ENCODE peak calls at places on chromosomes 3 and 15, in seven cellular contexts. Y is neuronal stem cell, W is mesenchymal stem cell, X is IMR-90, M is H1, Z is trophoblast cell, G is mesendoderm. S is an unnamed sample.

GRCh38 chr15:61831505-61831921 is 228.7 kb downstream of the VPS13C start:
- DNase-seq in G (peak), Y (no peak), Z (no peak), W (no peak), X (no peak), M (no peak), S (no peak)

GRCh38 chr3:12400795-12401194 is 83.5 kb upstream of the TSEN2 start:
- DNase-seq in M (no peak), X (peak), W (peak), Z (peak), G (no peak), Y (no peak), S (no peak)

GRCh38 chr3:57951106-57951882 is 56.9 kb upstream of the FLNB start:
- DNase-seq in X (peak), W (peak), Y (no peak), G (peak), Z (peak), M (no peak), S (no peak)

GRCh38 chr15:80154336-80154735 is 1.5 kb downstream of the FAH start:
- DNase-seq in G (no peak), Y (no peak), X (peak), M (no peak), W (peak), Z (no peak), S (no peak)

GRCh38 chr15:77036537-77037474 is 34.1 kb downstream of the TSPAN3 start:
- DNase-seq in Z (no peak), M (peak), Y (no peak), W (no peak), X (no peak), G (no peak), S (no peak)

GRCh38 chr3:167882057-167882667 is 146.6 kb downstream of the SERPINI1 start:
- DNase-seq in Z (no peak), M (no peak), Y (no peak), W (peak), G (peak), X (peak), S (no peak)

GRCh38 chr3:11095932-11096265 is 58.4 kb upstream of the HRH1 start:
- DNase-seq in Z (no peak), X (peak), W (no peak), Y (no peak), G (peak), M (no peak), S (peak)

GRCh38 chr15:99384992-99385669 is 133.8 kb downstream of the LRRC28 start:
- DNase-seq in X (no peak), Z (no peak), Y (no peak), W (no peak), M (no peak), G (peak), S (no peak)

GRCh38 chr3:123385072-123385471 is 63.8 kb downstream of the ADCY5 start:
- DNase-seq in G (no peak), Z (no peak), X (peak), W (peak), M (no peak), Y (no peak), S (no peak)

GRCh38 chr3:78978037-78978436 is 789.8 kb downstream of the ROBO1 start:
- DNase-seq in M (no peak), G (peak), Z (no peak), X (peak), Y (no peak), W (peak), S (no peak)

GRCh38 chr3:190902292-190902691 is 39.8 kb upstream of the GMNC start:
- DNase-seq in X (no peak), Y (no peak), M (no peak), W (no peak), G (no peak), Z (no peak), S (no peak)
- H2BK120ac ChIP-seq in X (no peak), Y (no peak), M (no peak), W (no peak), G (no peak), Z (no peak), S (no peak)

GRCh38 chr15:95284487-95284886 is 1046.0 kb upstream of the NR2F2 start:
- DNase-seq in Z (no peak), W (no peak), M (no peak), G (no peak), X (no peak), Y (no peak), S (no peak)
- H3K4me2 ChIP-seq in Z (no peak), W (no peak), M (no peak), G (no peak), X (no peak), Y (no peak), S (no peak)

GRCh38 chr15:71261418-71261817 is 146.1 kb downstream of the THSD4 start:
- DNase-seq in G (no peak), M (no peak), Z (no peak), W (no peak), Y (no peak), X (no peak), S (no peak)

GRCh38 chr15:71252036-71252898 is 137.0 kb downstream of the THSD4 start:
- DNase-seq in Z (peak), X (peak), W (peak), G (no peak), Y (no peak), M (no peak), S (no peak)

GRCh38 chr15:71254503-71254902 is 139.2 kb downstream of the THSD4 start:
- DNase-seq in W (no peak), Y (no peak), M (no peak), X (peak), G (no peak), Z (no peak), S (no peak)

GRCh38 chr15:71259866-71260265 is 144.6 kb downstream of the THSD4 start:
- DNase-seq in X (no peak), Z (no peak), W (no peak), G (no peak), Y (no peak), M (no peak), S (no peak)

DNA sequence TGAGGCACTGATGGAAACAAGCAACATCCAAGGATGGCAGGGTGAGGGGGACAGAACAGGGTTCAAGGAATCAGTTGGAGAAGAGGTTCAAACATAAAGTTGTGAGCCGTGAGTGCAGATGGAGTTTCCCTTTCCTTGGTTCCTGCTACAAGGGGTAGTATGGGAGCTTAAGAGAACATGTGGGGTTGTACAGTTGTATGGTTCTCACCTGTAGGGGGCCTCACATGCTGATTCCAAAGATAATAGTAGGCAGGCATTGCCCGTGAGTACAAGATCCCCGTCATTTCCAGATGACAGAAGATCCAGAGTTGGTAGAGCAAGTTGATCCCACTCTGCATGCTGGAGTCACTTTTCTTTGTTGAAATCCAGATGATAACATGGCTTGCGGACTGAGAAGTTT is 141.7 kb downstream of the THSD4 start:
- DNase-seq in W (no peak), Y (no peak), Z (no peak), M (no peak), G (no peak), X (no peak), S (no peak)
- H2BK120ac ChIP-seq in W (no peak), Y (no peak), Z (no peak), M (no peak), G (no peak), X (no peak), S (no peak)

DNA sequence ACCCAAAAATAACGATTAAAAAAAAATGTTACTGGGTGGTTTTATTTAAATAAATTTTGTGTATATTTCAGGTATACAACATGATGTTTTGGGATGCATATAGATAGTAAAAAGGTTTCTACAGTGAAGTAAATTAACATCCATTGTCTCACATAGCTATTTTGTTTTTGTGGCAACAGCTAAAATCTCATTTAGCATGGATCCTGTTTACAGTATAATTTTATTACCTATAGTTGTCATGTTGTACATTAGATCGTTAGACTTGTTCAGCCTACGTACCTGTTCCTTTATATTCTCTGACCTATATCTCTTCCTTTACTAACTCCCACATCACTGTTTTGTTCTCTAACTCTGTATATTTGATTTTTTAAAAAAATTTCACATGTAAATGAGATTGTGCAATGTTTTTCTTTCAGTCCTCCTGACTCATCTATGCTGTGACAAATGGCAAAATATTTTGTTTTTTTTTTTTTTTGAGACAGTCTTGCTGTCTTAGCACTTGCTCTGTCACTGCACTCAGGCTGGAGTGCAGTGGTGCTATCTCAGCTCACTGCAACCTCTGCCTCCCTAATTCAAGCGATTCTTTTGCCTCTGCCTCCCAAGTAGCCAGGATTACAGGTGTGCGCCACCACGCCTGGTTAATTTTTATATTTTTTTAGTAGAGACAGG is 45.6 kb downstream of the OIP5 start:
- DNase-seq in G (no peak), X (peak), M (no peak), Y (no peak), W (peak), Z (no peak), S (no peak)
- H3K4me2 ChIP-seq in G (no peak), X (no peak), M (no peak), Y (no peak), W (no peak), Z (no peak), S (no peak)

GRCh38 chr15:39239562-39239961 is 341.3 kb upstream of the THBS1 start:
- DNase-seq in Y (no peak), X (peak), G (no peak), W (peak), M (no peak), Z (no peak), S (no peak)

GRCh38 chr15:39242345-39242744 is 338.5 kb upstream of the THBS1 start:
- DNase-seq in Y (no peak), W (peak), X (peak), Z (no peak), M (no peak), G (no peak), S (no peak)

GRCh38 chr15:39246523-39246922 is 334.4 kb upstream of the THBS1 start:
- DNase-seq in W (no peak), Y (no peak), G (no peak), Z (no peak), M (no peak), X (peak), S (no peak)

GRCh38 chr15:39244776-39245175 is 336.1 kb upstream of the THBS1 start:
- DNase-seq in W (no peak), Y (no peak), Z (no peak), G (no peak), M (no peak), X (no peak), S (no peak)

DNA sequence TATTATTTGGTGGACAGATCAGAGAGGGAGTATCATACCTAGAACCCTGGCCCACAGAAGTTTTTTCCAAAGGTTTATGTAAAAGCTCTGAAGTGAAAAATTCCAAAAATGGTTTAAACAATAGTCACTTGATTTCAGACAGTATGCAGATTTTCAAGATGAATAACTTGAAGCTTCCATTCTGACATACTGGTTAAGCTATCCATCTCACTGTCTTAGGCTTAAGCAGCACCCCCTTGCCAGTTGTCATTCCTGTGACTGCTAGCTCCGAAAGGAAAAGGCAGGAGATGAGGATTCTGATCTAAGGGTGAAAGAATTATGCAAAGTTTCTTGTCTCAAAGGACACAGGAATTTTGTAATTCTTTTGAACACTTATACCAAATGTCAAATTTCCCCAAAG is 337.5 kb upstream of the THBS1 start:
- DNase-seq in W (no peak), M (no peak), X (peak), G (peak), Y (no peak), Z (peak), S (no peak)
- H2BK120ac ChIP-seq in W (no peak), M (no peak), X (peak), G (no peak), Y (no peak), Z (no peak), S (no peak)

GRCh38 chr3:65945953-65946352 is 92.8 kb downstream of the MAGI1 start:
- DNase-seq in X (no peak), M (no peak), Y (no peak), W (no peak), Z (no peak), G (no peak), S (no peak)
- H3K4me2 ChIP-seq in X (no peak), M (no peak), Y (no peak), W (no peak), Z (no peak), G (no peak), S (no peak)

GRCh38 chr3:102378216-102378615 is 56.6 kb upstream of the ZPLD1 start:
- DNase-seq in Z (no peak), X (no peak), W (no peak), M (no peak), Y (no peak), G (no peak), S (no peak)
- H2BK120ac ChIP-seq in Z (no peak), X (no peak), W (no peak), M (no peak), Y (no peak), G (no peak), S (no peak)

DNA sequence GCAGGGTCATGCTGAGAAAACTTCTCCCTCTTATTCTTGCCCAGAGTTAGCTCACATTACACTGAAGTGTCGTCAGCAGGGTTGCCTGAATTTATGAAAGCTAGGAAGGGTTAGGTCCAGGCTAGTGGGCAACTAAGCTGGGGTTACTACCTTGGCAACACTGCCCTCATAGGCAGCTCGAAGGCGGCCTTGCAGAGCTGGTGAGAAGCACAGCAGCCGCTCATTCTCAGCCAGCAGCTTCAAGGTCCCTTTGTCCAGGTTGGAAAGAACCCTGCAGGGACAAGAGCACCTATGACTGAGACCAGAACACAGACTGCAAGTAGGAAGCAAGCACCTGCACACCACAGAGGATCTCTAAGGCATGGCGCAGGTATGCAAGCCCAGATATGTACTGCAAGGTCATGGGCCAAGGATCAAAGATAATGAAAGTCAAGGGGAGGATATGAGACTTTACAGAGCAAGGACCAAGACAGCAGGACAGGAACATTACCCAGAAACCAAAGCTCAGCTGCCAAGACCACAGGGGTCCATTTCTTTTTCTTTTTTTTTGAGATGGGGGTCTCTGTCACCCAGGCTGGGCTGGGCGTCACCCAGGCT is 2.8 kb downstream of the CDAN1 start:
- DNase-seq in Y (no peak), M (no peak), Z (no peak), G (no peak), X (no peak), W (no peak), S (no peak)
- H3K4me2 ChIP-seq in Y (no peak), M (no peak), Z (no peak), G (no peak), X (no peak), W (no peak), S (no peak)

GRCh38 chr3:64039972-64040733 is 16.9 kb upstream of the PSMD6 start:
- DNase-seq in M (no peak), Z (no peak), G (no peak), X (peak), Y (no peak), W (no peak), S (no peak)

GRCh38 chr3:64037084-64037483 is 13.8 kb upstream of the PSMD6 start:
- DNase-seq in W (no peak), Y (no peak), Z (no peak), M (no peak), G (no peak), X (no peak), S (no peak)

GRCh38 chr3:64038252-64038651 is 15.0 kb upstream of the PSMD6 start:
- DNase-seq in Y (no peak), G (no peak), Z (no peak), W (no peak), M (no peak), X (no peak), S (no peak)

GRCh38 chr3:64042952-64043351 is 19.7 kb upstream of the PSMD6 start:
- DNase-seq in W (no peak), Y (no peak), M (no peak), Z (no peak), G (no peak), X (no peak), S (no peak)

GRCh38 chr3:64039273-64039672 is 16.0 kb upstream of the PSMD6 start:
- DNase-seq in Y (no peak), W (no peak), X (no peak), Z (no peak), M (no peak), G (no peak), S (no peak)
- H2BK120ac ChIP-seq in Y (no peak), W (no peak), X (no peak), Z (peak), M (no peak), G (no peak), S (no peak)

S was measured in H9.